ENCODE peak calls at places on chromosomes 11 and 22, in nine cellular contexts. E is heart left ventricle; C is adrenal gland; K is aorta; R is effector memory CD4-positive, alpha-beta T cell; P is fibroblast of lung; X is lower lobe of right lung; V is cardiac muscle cell; T is PC-3. L is an unnamed sample. For H3K9me3, the result is how much of the 10 kb centered on the place peaks cover.

GRCh38 chr22:17152340-17152739 is 6.7 kb downstream of the HDHD5 start:
- DNase-seq in E (no peak), C (no peak), K (peak), R (no peak), P (no peak), X (no peak), V (no peak), T (no peak), L (no peak)

GRCh38 chr11:85379066-85379465 is 248.1 kb downstream of the DLG2 start:
- DNase-seq in E (no peak), C (no peak), K (no peak), R (no peak), P (no peak), X (no peak), V (no peak), T (no peak), L (no peak)

GRCh38 chr11:117076941-117077659 is 21.1 kb downstream of the SIK3 start:
- DNase-seq in E (no peak), C (no peak), K (no peak), R (no peak), P (no peak), X (no peak), V (no peak), T (no peak), L (no peak)

GRCh38 chr11:64894070-64894811 is 15.8 kb upstream of the EHD1 start:
- DNase-seq in E (peak), C (peak), K (peak), R (peak), P (peak), X (peak), V (peak), T (peak), L (peak)

GRCh38 chr22:44147821-44148574 is 32.7 kb upstream of the PARVG start:
- DNase-seq in E (no peak), C (no peak), K (no peak), R (no peak), P (peak), X (no peak), V (peak), T (no peak), L (no peak)

GRCh38 chr11:6414874-6415328 is 4.0 kb downstream of the APBB1 start:
- DNase-seq in E (no peak), C (peak), K (no peak), R (no peak), P (no peak), X (no peak), V (no peak), T (no peak), L (no peak)

GRCh38 chr11:115912484-115912945 is 408.3 kb upstream of the CADM1 start:
- DNase-seq in E (no peak), C (no peak), K (no peak), R (no peak), P (peak), X (no peak), V (peak), T (no peak), L (no peak)

GRCh38 chr22:30752771-30753170 is 58.1 kb downstream of the OSBP2 start:
- DNase-seq in E (no peak), C (no peak), K (no peak), R (no peak), P (no peak), X (no peak), V (peak), T (no peak), L (no peak)

GRCh38 chr11:37946155-37946766 is 1348.2 kb upstream of the RAG2 start:
- DNase-seq in E (no peak), C (peak), K (no peak), R (no peak), P (peak), X (no peak), V (peak), T (peak), L (no peak)

GRCh38 chr22:41341990-41342389 is 39.8 kb upstream of the TEF start:
- DNase-seq in E (no peak), C (no peak), K (no peak), R (no peak), P (no peak), X (no peak), V (no peak), T (no peak), L (no peak)

GRCh38 chr11:95485115-95485900 is 254.3 kb upstream of the SESN3 start:
- DNase-seq in E (no peak), C (no peak), K (no peak), R (no peak), P (peak), X (no peak), V (no peak), T (no peak), L (no peak)

GRCh38 chr22:43509337-43509736 is 97.5 kb downstream of the MPPED1 start:
- DNase-seq in E (no peak), C (no peak), K (no peak), R (no peak), P (no peak), X (no peak), V (no peak), T (no peak), L (no peak)

GRCh38 chr11:118364956-118365615 is 5.7 kb downstream of the UBE4A start:
- DNase-seq in E (no peak), C (no peak), K (no peak), R (no peak), P (no peak), X (no peak), V (no peak), T (no peak), L (no peak)

GRCh38 chr22:38302906-38303305 is 14.3 kb downstream of the CSNK1E start:
- DNase-seq in E (no peak), C (no peak), K (no peak), R (no peak), P (no peak), X (no peak), V (no peak), T (no peak), L (no peak)

GRCh38 chr22:37563153-37564081 is 3.1 kb downstream of the CDC42EP1 start:
- DNase-seq in E (no peak), C (peak), K (peak), R (no peak), P (peak), X (peak), V (no peak), T (peak), L (peak)

GRCh38 chr11:102883132-102883531 is 8.3 kb upstream of the MMP12 start:
- DNase-seq in E (no peak), C (no peak), K (no peak), R (no peak), P (no peak), X (no peak), V (no peak), T (peak), L (no peak)

GRCh38 chr11:127392575-127392974 is 392.0 kb upstream of the KIRREL3 start:
- DNase-seq in E (no peak), C (no peak), K (no peak), R (no peak), P (no peak), X (no peak), V (no peak), T (no peak), L (no peak)

GRCh38 chr11:124402326-124402922 is 3.6 kb upstream of the OR8B3 start:
- DNase-seq in E (peak), C (peak), K (peak), R (no peak), P (peak), X (peak), V (peak), T (peak), L (no peak)

GRCh38 chr11:62889126-62889483 is 8.4 kb downstream of the SLC3A2 start:
- DNase-seq in E (no peak), C (no peak), K (no peak), R (no peak), P (no peak), X (no peak), V (no peak), T (no peak), L (no peak)

GRCh38 chr11:127620660-127621059 is 620.1 kb upstream of the KIRREL3 start:
- DNase-seq in E (no peak), C (no peak), K (no peak), R (no peak), P (peak), X (no peak), V (no peak), T (no peak), L (no peak)

GRCh38 chr11:36012410-36012809 is 68.5 kb downstream of the LDLRAD3 start:
- DNase-seq in E (no peak), C (peak), K (no peak), R (no peak), P (peak), X (no peak), V (no peak), T (peak), L (no peak)

GRCh38 chr22:36327922-36328551 is 59.7 kb downstream of the MYH9 start:
- DNase-seq in E (peak), C (peak), K (no peak), R (no peak), P (peak), X (no peak), V (peak), T (no peak), L (no peak)

GRCh38 chr22:45576730-45577464 is 74.2 kb downstream of the FBLN1 start:
- DNase-seq in E (no peak), C (no peak), K (peak), R (no peak), P (no peak), X (no peak), V (no peak), T (no peak), L (no peak)

GRCh38 chr11:6397636-6398035 is 7.4 kb downstream of the SMPD1 start:
- DNase-seq in E (no peak), C (peak), K (no peak), R (no peak), P (peak), X (no peak), V (no peak), T (peak), L (no peak)

GRCh38 chr11:69744435-69744834 is 30.7 kb downstream of the FGF4 start:
- DNase-seq in E (no peak), C (no peak), K (no peak), R (no peak), P (peak), X (no peak), V (no peak), T (peak), L (no peak)

GRCh38 chr11:76803811-76804600 is 20.9 kb downstream of the TSKU start:
- DNase-seq in E (no peak), C (peak), K (no peak), R (no peak), P (peak), X (peak), V (no peak), T (no peak), L (peak)

GRCh38 chr11:61695917-61696316 is 15.7 kb downstream of the DAGLA start:
- DNase-seq in E (peak), C (peak), K (peak), R (peak), P (peak), X (peak), V (no peak), T (peak), L (peak)

GRCh38 chr11:44067266-44067665 is 1.2 kb downstream of the ACCS start:
- DNase-seq in E (no peak), C (no peak), K (no peak), R (no peak), P (no peak), X (no peak), V (no peak), T (no peak), L (no peak)

GRCh38 chr11:112805658-112806057 is 155.6 kb upstream of the NCAM1 start:
- DNase-seq in E (no peak), C (peak), K (no peak), R (no peak), P (no peak), X (no peak), V (no peak), T (no peak), L (no peak)

GRCh38 chr11:62050716-62051115 is 73.1 kb upstream of the INCENP start:
- DNase-seq in E (no peak), C (no peak), K (no peak), R (no peak), P (no peak), X (no peak), V (no peak), T (peak), L (no peak)

GRCh38 chr11:34542085-34542484 is 28.5 kb upstream of the ELF5 start:
- DNase-seq in E (no peak), C (no peak), K (no peak), R (no peak), P (no peak), X (no peak), V (no peak), T (no peak), L (no peak)

GRCh38 chr11:34331329-34331728 is 26.5 kb downstream of the ABTB2 start:
- DNase-seq in E (no peak), C (no peak), K (no peak), R (no peak), P (peak), X (no peak), V (no peak), T (peak), L (no peak)

GRCh38 chr11:95835351-95835750 is 45.1 kb downstream of the CEP57 start:
- DNase-seq in E (no peak), C (no peak), K (no peak), R (no peak), P (peak), X (no peak), V (no peak), T (no peak), L (no peak)

GRCh38 chr22:42443240-42444059 is 11.2 kb upstream of the NFAM1 start:
- DNase-seq in E (no peak), C (no peak), K (no peak), R (no peak), P (no peak), X (no peak), V (no peak), T (peak), L (no peak)

GRCh38 chr11:111362887-111363411 is 16.1 kb downstream of the POU2AF1 start:
- DNase-seq in E (no peak), C (no peak), K (no peak), R (no peak), P (no peak), X (peak), V (no peak), T (no peak), L (no peak)

GRCh38 chr11:44188643-44189042 is 93.2 kb downstream of the EXT2 start:
- DNase-seq in E (no peak), C (no peak), K (no peak), R (no peak), P (no peak), X (no peak), V (no peak), T (no peak), L (no peak)

GRCh38 chr11:27387362-27387761 is 24.3 kb upstream of the CCDC34 start:
- DNase-seq in E (no peak), C (no peak), K (no peak), R (no peak), P (no peak), X (no peak), V (no peak), T (no peak), L (no peak)

GRCh38 chr11:27383645-27384044 is 20.6 kb upstream of the CCDC34 start:
- DNase-seq in E (no peak), C (no peak), K (no peak), R (no peak), P (no peak), X (no peak), V (no peak), T (no peak), L (no peak)

GRCh38 chr11:27386176-27386575 is 23.2 kb upstream of the CCDC34 start:
- DNase-seq in E (no peak), C (no peak), K (no peak), R (no peak), P (no peak), X (no peak), V (no peak), T (no peak), L (no peak)

GRCh38 chr11:27388001-27388400 is 25.0 kb upstream of the CCDC34 start:
- DNase-seq in E (no peak), C (no peak), K (no peak), R (no peak), P (peak), X (no peak), V (no peak), T (no peak), L (no peak)

GRCh38 chr11:27385245-27385644 is 22.2 kb upstream of the CCDC34 start:
- DNase-seq in E (no peak), C (no peak), K (no peak), R (no peak), P (peak), X (no peak), V (no peak), T (no peak), L (no peak)
- H3K9me3 ChIP-seq in E (under half), C (under half), K (under half), R (under half), P (under half), X (under half), V (under half), T (under half), L (under half)

DNA sequence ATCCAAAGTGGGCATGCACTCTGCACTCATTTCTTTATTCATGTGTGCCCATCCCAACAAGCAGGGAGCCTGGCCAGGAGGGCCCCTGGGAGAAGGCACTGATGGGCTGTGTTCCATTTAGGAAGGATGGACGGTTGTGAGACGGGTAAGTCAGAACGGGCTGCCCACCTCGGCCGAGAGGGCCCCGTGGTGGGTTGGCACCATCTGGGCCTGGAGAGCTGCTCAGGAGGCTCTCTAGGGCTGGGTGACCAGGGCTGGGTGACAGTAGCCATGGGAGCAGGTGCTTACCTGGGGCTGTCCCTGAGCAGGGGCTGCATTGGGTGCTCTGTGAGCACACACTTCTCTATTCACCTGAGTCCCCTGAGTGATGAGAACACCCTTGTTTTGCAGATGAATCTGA is 129.3 kb upstream of the B3GAT1 start:
- DNase-seq in E (no peak), C (peak), K (peak), R (no peak), P (no peak), X (no peak), V (no peak), T (no peak), L (no peak)
- H3K9me3 ChIP-seq in E (under half), C (under half), K (under half), R (under half), P (under half), X (under half), V (under half), T (under half), L (under half)

GRCh38 chr11:59625703-59626102 is 10.1 kb upstream of the OSBP start:
- DNase-seq in E (no peak), C (no peak), K (no peak), R (no peak), P (no peak), X (no peak), V (no peak), T (no peak), L (no peak)
- H3K9me3 ChIP-seq in E (under half), C (under half), K (under half), R (under half), P (under half), X (under half), V (under half), T (under half), L (under half)

GRCh38 chr22:49668402-49668801 is 159.3 kb downstream of the BRD1 start:
- DNase-seq in E (no peak), C (no peak), K (no peak), R (no peak), P (no peak), X (peak), V (no peak), T (no peak), L (peak)
- H3K9me3 ChIP-seq in E (under half), C (under half), K (under half), R (under half), P (under half), X (under half), V (under half), T (under half), L (under half)

DNA sequence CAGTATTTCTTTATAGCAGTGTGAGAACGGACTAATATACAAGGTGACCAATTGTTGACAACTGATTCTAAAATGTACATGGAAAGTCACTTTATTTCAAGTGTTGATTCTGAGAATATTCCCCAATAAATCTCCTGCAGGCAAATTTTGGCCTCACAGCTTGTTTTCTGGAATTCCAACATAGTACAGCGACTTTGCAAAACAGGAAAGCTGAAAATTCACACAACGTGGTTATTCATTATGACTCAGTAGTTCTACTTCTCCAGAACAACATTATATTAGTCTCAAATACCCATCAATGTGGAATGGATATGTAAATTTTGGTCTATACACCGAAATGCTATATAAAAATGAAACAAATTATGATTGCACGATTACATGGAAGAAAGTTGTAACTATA is 22.5 kb upstream of the OR5AN1 start:
- DNase-seq in E (no peak), C (no peak), K (no peak), R (no peak), P (no peak), X (no peak), V (no peak), T (no peak), L (no peak)
- H3K9me3 ChIP-seq in E (under half), C (under half), K (under half), R (under half), P (under half), X (under half), V (under half), T (under half), L (under half)

GRCh38 chr22:49555526-49555925 is 272.1 kb downstream of the BRD1 start:
- DNase-seq in E (no peak), C (no peak), K (no peak), R (no peak), P (no peak), X (no peak), V (no peak), T (no peak), L (peak)

GRCh38 chr22:49553518-49554295 is 274.0 kb downstream of the BRD1 start:
- DNase-seq in E (no peak), C (no peak), K (peak), R (no peak), P (no peak), X (no peak), V (peak), T (peak), L (peak)

GRCh38 chr22:49554741-49555140 is 272.9 kb downstream of the BRD1 start:
- DNase-seq in E (no peak), C (no peak), K (peak), R (no peak), P (no peak), X (no peak), V (no peak), T (no peak), L (peak)

GRCh38 chr22:49553076-49553475 is 274.6 kb downstream of the BRD1 start:
- DNase-seq in E (no peak), C (no peak), K (peak), R (no peak), P (no peak), X (no peak), V (no peak), T (no peak), L (peak)

GRCh38 chr22:49554296-49554625 is 273.4 kb downstream of the BRD1 start:
- DNase-seq in E (no peak), C (no peak), K (peak), R (no peak), P (no peak), X (no peak), V (no peak), T (no peak), L (peak)
- H3K9me3 ChIP-seq in E (under half), C (under half), K (under half), R (under half), P (under half), X (under half), V (under half), T (under half), L (under half)

GRCh38 chr22:48600171-48600570 is 1227.5 kb downstream of the BRD1 start:
- DNase-seq in E (no peak), C (no peak), K (no peak), R (no peak), P (no peak), X (no peak), V (no peak), T (no peak), L (no peak)
- H3K9me3 ChIP-seq in E (under half), C (under half), K (under half), R (under half), P (under half), X (under half), V (under half), T (under half), L (under half)

DNA sequence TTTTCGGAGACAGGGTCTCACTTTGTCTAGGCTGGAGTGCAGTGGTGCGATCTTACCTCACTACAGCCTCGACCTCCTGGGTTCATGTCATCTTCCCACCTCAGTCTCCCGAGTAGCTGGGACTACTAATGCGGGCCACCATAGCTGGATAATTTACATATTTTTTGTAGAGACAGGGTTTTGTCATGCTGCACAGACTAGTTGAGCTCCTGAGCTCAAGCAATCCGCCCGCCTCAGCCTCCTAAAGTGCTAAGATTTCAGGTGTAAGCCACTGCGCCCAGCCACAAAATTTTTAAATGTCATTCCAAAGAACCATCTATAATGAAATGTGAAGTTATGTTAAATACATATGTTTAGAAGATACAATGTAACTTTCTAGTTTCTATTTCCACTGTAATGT is 4747.7 kb upstream of the OR11H1 start:
- DNase-seq in E (no peak), C (no peak), K (peak), R (no peak), P (no peak), X (no peak), V (no peak), T (no peak), L (no peak)
- H3K9me3 ChIP-seq in E (under half), C (under half), K (under half), R (under half), P (under half), X (under half), V (under half), T (under half), L (under half)

GRCh38 chr22:23001463-23001862 is 68.9 kb upstream of the GNAZ start:
- DNase-seq in E (no peak), C (no peak), K (no peak), R (no peak), P (no peak), X (no peak), V (no peak), T (no peak), L (no peak)
- H3K9me3 ChIP-seq in E (under half), C (under half), K (under half), R (under half), P (under half), X (under half), V (under half), T (under half), L (under half)

L was measured in suprapubic skin.